ENCODE peak calls at places on chromosome 1, in eight cellular contexts. One of them, this sample, is unnamed.

GRCh38 chr1:8903908-8904650 is 25.6 kb upstream of the ENO1 start:
- DNase-seq in cardiac muscle cell: peak
- DNase-seq in LNCaP clone FGC: peak
- DNase-seq in cardiac fibroblast: peak
- DNase-seq in thyroid gland: peak
- DNase-seq in left ventricle myocardium inferior: no peak
- DNase-seq in pancreas: no peak
- DNase-seq in OCI-LY7: no peak
- DNase-seq in this sample: peak

GRCh38 chr1:4132525-4133308 is 232.6 kb upstream of the C1orf174 start:
- DNase-seq in cardiac muscle cell: no peak
- DNase-seq in LNCaP clone FGC: no peak
- DNase-seq in cardiac fibroblast: no peak
- DNase-seq in thyroid gland: no peak
- DNase-seq in left ventricle myocardium inferior: no peak
- DNase-seq in pancreas: no peak
- DNase-seq in OCI-LY7: no peak
- DNase-seq in this sample: no peak

GRCh38 chr1:85584923-85585322 is 4.4 kb downstream of the CCN1 start:
- DNase-seq in cardiac muscle cell: peak
- DNase-seq in LNCaP clone FGC: no peak
- DNase-seq in cardiac fibroblast: peak
- DNase-seq in thyroid gland: no peak
- DNase-seq in left ventricle myocardium inferior: no peak
- DNase-seq in pancreas: no peak
- DNase-seq in OCI-LY7: no peak
- DNase-seq in this sample: no peak

GRCh38 chr1:28141685-28142084 is 34.8 kb downstream of the PTAFR start:
- DNase-seq in cardiac muscle cell: no peak
- DNase-seq in LNCaP clone FGC: no peak
- DNase-seq in cardiac fibroblast: no peak
- DNase-seq in thyroid gland: no peak
- DNase-seq in left ventricle myocardium inferior: no peak
- DNase-seq in pancreas: no peak
- DNase-seq in OCI-LY7: no peak
- DNase-seq in this sample: no peak

GRCh38 chr1:16718908-16719533 is 21.3 kb upstream of the RNU1-4 start:
- DNase-seq in cardiac muscle cell: no peak
- DNase-seq in LNCaP clone FGC: no peak
- DNase-seq in cardiac fibroblast: no peak
- DNase-seq in thyroid gland: no peak
- DNase-seq in left ventricle myocardium inferior: no peak
- DNase-seq in pancreas: peak
- DNase-seq in OCI-LY7: peak
- DNase-seq in this sample: no peak

GRCh38 chr1:67149179-67149770 is 14.5 kb upstream of the C1orf141 start:
- DNase-seq in cardiac muscle cell: peak
- DNase-seq in LNCaP clone FGC: peak
- DNase-seq in cardiac fibroblast: peak
- DNase-seq in thyroid gland: peak
- DNase-seq in left ventricle myocardium inferior: peak
- DNase-seq in pancreas: peak
- DNase-seq in OCI-LY7: peak
- DNase-seq in this sample: peak

GRCh38 chr1:150512846-150513245 is 2.7 kb upstream of the FALEC start:
- DNase-seq in cardiac muscle cell: no peak
- DNase-seq in LNCaP clone FGC: no peak
- DNase-seq in cardiac fibroblast: no peak
- DNase-seq in thyroid gland: no peak
- DNase-seq in left ventricle myocardium inferior: no peak
- DNase-seq in pancreas: no peak
- DNase-seq in OCI-LY7: no peak
- DNase-seq in this sample: no peak

GRCh38 chr1:86152887-86153286 is 3.7 kb downstream of the COL24A1 start:
- DNase-seq in cardiac muscle cell: no peak
- DNase-seq in LNCaP clone FGC: no peak
- DNase-seq in cardiac fibroblast: no peak
- DNase-seq in thyroid gland: no peak
- DNase-seq in left ventricle myocardium inferior: no peak
- DNase-seq in pancreas: no peak
- DNase-seq in OCI-LY7: no peak
- DNase-seq in this sample: no peak

GRCh38 chr1:198967566-198967965 is 328.7 kb downstream of the PTPRC start:
- DNase-seq in cardiac muscle cell: peak
- DNase-seq in LNCaP clone FGC: no peak
- DNase-seq in cardiac fibroblast: no peak
- DNase-seq in thyroid gland: no peak
- DNase-seq in left ventricle myocardium inferior: no peak
- DNase-seq in pancreas: no peak
- DNase-seq in OCI-LY7: no peak
- DNase-seq in this sample: no peak

GRCh38 chr1:201721131-201722049 is 107.6 kb upstream of the IPO9 start:
- DNase-seq in cardiac muscle cell: peak
- DNase-seq in LNCaP clone FGC: peak
- DNase-seq in cardiac fibroblast: peak
- DNase-seq in thyroid gland: no peak
- DNase-seq in left ventricle myocardium inferior: no peak
- DNase-seq in pancreas: no peak
- DNase-seq in OCI-LY7: no peak
- DNase-seq in this sample: no peak

GRCh38 chr1:232319106-232319505 is 310.8 kb downstream of the SIPA1L2 start:
- DNase-seq in cardiac muscle cell: no peak
- DNase-seq in LNCaP clone FGC: no peak
- DNase-seq in cardiac fibroblast: no peak
- DNase-seq in thyroid gland: no peak
- DNase-seq in left ventricle myocardium inferior: peak
- DNase-seq in pancreas: no peak
- DNase-seq in OCI-LY7: no peak
- DNase-seq in this sample: no peak

GRCh38 chr1:10897321-10897980 is 101.0 kb upstream of the CASZ1 start:
- DNase-seq in cardiac muscle cell: no peak
- DNase-seq in LNCaP clone FGC: no peak
- DNase-seq in cardiac fibroblast: no peak
- DNase-seq in thyroid gland: no peak
- DNase-seq in left ventricle myocardium inferior: no peak
- DNase-seq in pancreas: no peak
- DNase-seq in OCI-LY7: no peak
- DNase-seq in this sample: no peak

GRCh38 chr1:185157599-185158469 is 867 bp downstream of the SWT1 start:
- DNase-seq in cardiac muscle cell: no peak
- DNase-seq in LNCaP clone FGC: no peak
- DNase-seq in cardiac fibroblast: peak
- DNase-seq in thyroid gland: no peak
- DNase-seq in left ventricle myocardium inferior: no peak
- DNase-seq in pancreas: peak
- DNase-seq in OCI-LY7: no peak
- DNase-seq in this sample: no peak

GRCh38 chr1:109024651-109025050 is 17.3 kb downstream of the WDR47 start:
- DNase-seq in cardiac muscle cell: no peak
- DNase-seq in LNCaP clone FGC: no peak
- DNase-seq in cardiac fibroblast: no peak
- DNase-seq in thyroid gland: no peak
- DNase-seq in left ventricle myocardium inferior: no peak
- DNase-seq in pancreas: no peak
- DNase-seq in OCI-LY7: no peak
- DNase-seq in this sample: no peak

GRCh38 chr1:29653886-29654450 is 417.6 kb downstream of the PTPRU start:
- DNase-seq in cardiac muscle cell: no peak
- DNase-seq in LNCaP clone FGC: no peak
- DNase-seq in cardiac fibroblast: no peak
- DNase-seq in thyroid gland: no peak
- DNase-seq in left ventricle myocardium inferior: no peak
- DNase-seq in pancreas: no peak
- DNase-seq in OCI-LY7: no peak
- DNase-seq in this sample: no peak

GRCh38 chr1:173210716-173211231 is 3.6 kb upstream of the TNFSF4 start:
- DNase-seq in cardiac muscle cell: no peak
- DNase-seq in LNCaP clone FGC: no peak
- DNase-seq in cardiac fibroblast: no peak
- DNase-seq in thyroid gland: no peak
- DNase-seq in left ventricle myocardium inferior: no peak
- DNase-seq in pancreas: no peak
- DNase-seq in OCI-LY7: no peak
- DNase-seq in this sample: no peak

GRCh38 chr1:173210273-173210672 is 3.1 kb upstream of the TNFSF4 start:
- DNase-seq in cardiac muscle cell: no peak
- DNase-seq in LNCaP clone FGC: no peak
- DNase-seq in cardiac fibroblast: no peak
- DNase-seq in thyroid gland: no peak
- DNase-seq in left ventricle myocardium inferior: no peak
- DNase-seq in pancreas: no peak
- DNase-seq in OCI-LY7: no peak
- DNase-seq in this sample: no peak

GRCh38 chr1:173212952-173213491 is 5.9 kb upstream of the TNFSF4 start:
- DNase-seq in cardiac muscle cell: no peak
- DNase-seq in LNCaP clone FGC: no peak
- DNase-seq in cardiac fibroblast: no peak
- DNase-seq in thyroid gland: no peak
- DNase-seq in left ventricle myocardium inferior: no peak
- DNase-seq in pancreas: no peak
- DNase-seq in OCI-LY7: no peak
- DNase-seq in this sample: no peak

GRCh38 chr1:173208868-173209267 is 1.7 kb upstream of the TNFSF4 start:
- DNase-seq in cardiac muscle cell: no peak
- DNase-seq in LNCaP clone FGC: no peak
- DNase-seq in cardiac fibroblast: no peak
- DNase-seq in thyroid gland: no peak
- DNase-seq in left ventricle myocardium inferior: no peak
- DNase-seq in pancreas: no peak
- DNase-seq in OCI-LY7: no peak
- DNase-seq in this sample: no peak

GRCh38 chr1:173213665-173214064 is 6.5 kb upstream of the TNFSF4 start:
- DNase-seq in cardiac muscle cell: no peak
- DNase-seq in LNCaP clone FGC: no peak
- DNase-seq in cardiac fibroblast: no peak
- DNase-seq in thyroid gland: no peak
- DNase-seq in left ventricle myocardium inferior: no peak
- DNase-seq in pancreas: no peak
- DNase-seq in OCI-LY7: peak
- DNase-seq in this sample: no peak
- TF ChIP-seq CTCF in cardiac muscle cell: no peak
- TF ChIP-seq CTCF in LNCaP clone FGC: no peak
- TF ChIP-seq CTCF in cardiac fibroblast: no peak
- TF ChIP-seq CTCF in thyroid gland: no peak
- TF ChIP-seq CTCF in left ventricle myocardium inferior: no peak
- TF ChIP-seq CTCF in pancreas: no peak
- TF ChIP-seq CTCF in OCI-LY7: peak
- TF ChIP-seq CTCF in this sample: no peak

GRCh38 chr1:26540346-26540745 is 10.8 kb downstream of the RPS6KA1 start:
- DNase-seq in cardiac muscle cell: no peak
- DNase-seq in LNCaP clone FGC: no peak
- DNase-seq in cardiac fibroblast: no peak
- DNase-seq in thyroid gland: no peak
- DNase-seq in left ventricle myocardium inferior: no peak
- DNase-seq in pancreas: no peak
- DNase-seq in OCI-LY7: peak
- DNase-seq in this sample: no peak

GRCh38 chr1:26541431-26541815 is 11.9 kb downstream of the RPS6KA1 start:
- DNase-seq in cardiac muscle cell: no peak
- DNase-seq in LNCaP clone FGC: no peak
- DNase-seq in cardiac fibroblast: no peak
- DNase-seq in thyroid gland: no peak
- DNase-seq in left ventricle myocardium inferior: no peak
- DNase-seq in pancreas: no peak
- DNase-seq in OCI-LY7: no peak
- DNase-seq in this sample: no peak

GRCh38 chr1:26542781-26543443 is 13.4 kb downstream of the RPS6KA1 start:
- DNase-seq in cardiac muscle cell: no peak
- DNase-seq in LNCaP clone FGC: no peak
- DNase-seq in cardiac fibroblast: no peak
- DNase-seq in thyroid gland: no peak
- DNase-seq in left ventricle myocardium inferior: no peak
- DNase-seq in pancreas: no peak
- DNase-seq in OCI-LY7: peak
- DNase-seq in this sample: no peak

GRCh38 chr1:26543444-26543835 is 13.9 kb downstream of the RPS6KA1 start:
- DNase-seq in cardiac muscle cell: no peak
- DNase-seq in LNCaP clone FGC: no peak
- DNase-seq in cardiac fibroblast: no peak
- DNase-seq in thyroid gland: no peak
- DNase-seq in left ventricle myocardium inferior: no peak
- DNase-seq in pancreas: no peak
- DNase-seq in OCI-LY7: no peak
- DNase-seq in this sample: no peak

DNA sequence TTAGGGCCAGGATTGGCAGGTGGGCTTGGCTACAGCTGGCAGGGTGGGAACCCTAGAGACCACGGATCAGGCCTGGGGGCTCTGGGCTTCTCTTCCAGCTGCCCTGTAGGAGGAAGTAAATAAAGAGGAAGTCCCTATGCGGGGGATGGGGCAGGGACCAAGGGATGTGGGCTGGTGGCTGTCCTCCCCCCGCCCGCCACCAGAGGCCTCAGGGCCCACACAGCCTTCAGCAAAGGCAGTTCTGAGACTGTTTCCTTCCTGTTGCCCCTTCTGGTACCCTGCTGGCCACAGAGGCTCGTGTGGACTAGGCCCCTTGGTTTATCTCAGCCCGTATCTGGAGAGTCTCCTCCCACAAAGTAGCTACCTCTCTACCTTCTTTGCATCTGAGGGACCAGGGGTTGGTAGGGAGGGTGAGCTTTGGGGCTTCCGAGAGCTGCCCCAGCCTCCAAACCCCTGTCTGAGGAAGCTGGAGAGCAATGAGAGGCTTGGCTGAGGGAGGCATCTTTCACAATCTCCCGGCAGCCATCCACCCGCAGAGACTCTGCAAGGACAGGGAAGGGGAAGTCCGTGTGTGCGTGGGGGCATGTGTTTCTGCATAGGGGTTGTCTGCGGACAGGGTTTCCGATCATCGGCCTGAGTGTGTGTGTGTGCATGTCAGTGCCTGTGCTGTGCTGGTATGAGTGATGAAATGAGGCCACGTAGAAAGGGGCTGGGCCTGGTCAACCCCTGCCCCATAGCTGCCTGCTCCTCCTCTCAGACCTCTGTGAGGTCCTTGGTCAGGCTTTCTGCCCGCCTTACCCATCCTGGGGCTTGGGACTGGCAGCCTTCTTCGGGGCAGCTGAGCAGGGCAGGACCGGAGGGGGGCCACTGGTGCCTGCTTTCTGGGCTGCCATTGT is 12.5 kb downstream of the RPS6KA1 start:
- DNase-seq in cardiac muscle cell: peak
- DNase-seq in LNCaP clone FGC: no peak
- DNase-seq in cardiac fibroblast: peak
- DNase-seq in thyroid gland: peak
- DNase-seq in left ventricle myocardium inferior: peak
- DNase-seq in pancreas: peak
- DNase-seq in OCI-LY7: peak
- DNase-seq in this sample: no peak
- H3K4me3 ChIP-seq in cardiac muscle cell: no peak
- H3K4me3 ChIP-seq in LNCaP clone FGC: no peak
- H3K4me3 ChIP-seq in cardiac fibroblast: no peak
- H3K4me3 ChIP-seq in thyroid gland: peak
- H3K4me3 ChIP-seq in left ventricle myocardium inferior: peak
- H3K4me3 ChIP-seq in pancreas: no peak
- H3K4me3 ChIP-seq in OCI-LY7: peak
- H3K4me3 ChIP-seq in this sample: no peak

GRCh38 chr1:69787151-69787550 is 219.4 kb downstream of the LRRC7 start:
- DNase-seq in cardiac muscle cell: no peak
- DNase-seq in LNCaP clone FGC: no peak
- DNase-seq in cardiac fibroblast: no peak
- DNase-seq in thyroid gland: no peak
- DNase-seq in left ventricle myocardium inferior: no peak
- DNase-seq in pancreas: no peak
- DNase-seq in OCI-LY7: peak
- DNase-seq in this sample: no peak
- TF ChIP-seq CTCF in cardiac muscle cell: no peak
- TF ChIP-seq CTCF in LNCaP clone FGC: no peak
- TF ChIP-seq CTCF in cardiac fibroblast: no peak
- TF ChIP-seq CTCF in thyroid gland: no peak
- TF ChIP-seq CTCF in left ventricle myocardium inferior: no peak
- TF ChIP-seq CTCF in pancreas: no peak
- TF ChIP-seq CTCF in OCI-LY7: peak
- TF ChIP-seq CTCF in this sample: no peak

GRCh38 chr1:242634732-242635131 is 110.2 kb upstream of the PLD5 start:
- DNase-seq in cardiac muscle cell: no peak
- DNase-seq in LNCaP clone FGC: no peak
- DNase-seq in cardiac fibroblast: no peak
- DNase-seq in thyroid gland: no peak
- DNase-seq in left ventricle myocardium inferior: no peak
- DNase-seq in pancreas: no peak
- DNase-seq in OCI-LY7: no peak
- DNase-seq in this sample: no peak
- H3K4me3 ChIP-seq in cardiac muscle cell: no peak
- H3K4me3 ChIP-seq in LNCaP clone FGC: no peak
- H3K4me3 ChIP-seq in cardiac fibroblast: no peak
- H3K4me3 ChIP-seq in thyroid gland: no peak
- H3K4me3 ChIP-seq in left ventricle myocardium inferior: no peak
- H3K4me3 ChIP-seq in pancreas: no peak
- H3K4me3 ChIP-seq in OCI-LY7: no peak
- H3K4me3 ChIP-seq in this sample: no peak

This sample was measured in AG04449.